ENCODE peak calls at places on chromosomes 3 and 15, in five cellular contexts. Z is heart left ventricle, I is A549, C is body of pancreas, O is IMR-90. N is an unnamed sample.

GRCh38 chr3:173249457-173249856 is 108.4 kb upstream of the SPATA16 start:
- ATAC-seq in Z (no peak), I (peak; percentile 24), C (no peak), O (no peak), N (no peak)

GRCh38 chr3:175404026-175404425 is 544.9 kb downstream of the NAALADL2 start:
- ATAC-seq in Z (peak; percentile 45), I (no peak), C (peak; percentile 27), O (no peak), N (peak; percentile 60)

GRCh38 chr3:167735233-167736107 is at the start of gene SERPINI1:
- ATAC-seq in Z (peak; percentile 90), I (peak; percentile 82), C (peak; percentile 84), O (peak; percentile 83), N (peak; percentile 87)

GRCh38 chr15:52658955-52659354 is 20.2 kb downstream of the ATOSA start:
- ATAC-seq in Z (no peak), I (no peak), C (no peak), O (no peak), N (no peak)

GRCh38 chr3:3665961-3666640 is 133.1 kb upstream of the LRRN1 start:
- ATAC-seq in Z (peak; percentile 90), I (no peak), C (no peak), O (no peak), N (no peak)

GRCh38 chr15:64383760-64384159 is 2.5 kb upstream of the PCLAF start:
- ATAC-seq in Z (no peak), I (no peak), C (no peak), O (no peak), N (no peak)

GRCh38 chr15:67550522-67550921 is 8.0 kb downstream of the MAP2K5 start:
- ATAC-seq in Z (peak; percentile 88), I (no peak), C (no peak), O (no peak), N (no peak)

GRCh38 chr15:95121191-95121590 is 889.8 kb downstream of the MCTP2 start:
- ATAC-seq in Z (no peak), I (no peak), C (no peak), O (no peak), N (no peak)

GRCh38 chr15:64574220-64574994 is 114.0 kb downstream of the ZNF609 start:
- ATAC-seq in Z (no peak), I (peak; percentile 78), C (no peak), O (peak; percentile 87), N (no peak)

GRCh38 chr3:15636028-15636709 is 34.6 kb downstream of the BTD start:
- ATAC-seq in Z (peak; percentile 81), I (peak; percentile 81), C (peak; percentile 65), O (peak; percentile 78), N (peak; percentile 36)

GRCh38 chr3:48394391-48394790 is 22.4 kb downstream of the FBXW12 start:
- ATAC-seq in Z (no peak), I (no peak), C (no peak), O (no peak), N (no peak)

GRCh38 chr3:179045719-179046402 is 25.7 kb downstream of the ZMAT3 start:
- ATAC-seq in Z (no peak), I (no peak), C (no peak), O (no peak), N (no peak)

GRCh38 chr3:45398167-45398566 is 9.8 kb downstream of the LARS2 start:
- ATAC-seq in Z (no peak), I (no peak), C (no peak), O (no peak), N (no peak)

GRCh38 chr3:49602877-49603411 is 48.7 kb downstream of the BSN start:
- ATAC-seq in Z (no peak), I (no peak), C (no peak), O (no peak), N (no peak)

GRCh38 chr3:120743556-120744195 is 1.1 kb downstream of the GTF2E1 start:
- ATAC-seq in Z (no peak), I (no peak), C (no peak), O (no peak), N (no peak)

GRCh38 chr3:38314112-38314766 is 32.1 kb downstream of the SLC22A14 start:
- ATAC-seq in Z (no peak), I (no peak), C (no peak), O (peak; percentile 30), N (no peak)

GRCh38 chr3:46361408-46362283 is 7.7 kb downstream of the CCR2 start:
- ATAC-seq in Z (peak; percentile 90), I (no peak), C (no peak), O (no peak), N (peak; percentile 58)

DNA sequence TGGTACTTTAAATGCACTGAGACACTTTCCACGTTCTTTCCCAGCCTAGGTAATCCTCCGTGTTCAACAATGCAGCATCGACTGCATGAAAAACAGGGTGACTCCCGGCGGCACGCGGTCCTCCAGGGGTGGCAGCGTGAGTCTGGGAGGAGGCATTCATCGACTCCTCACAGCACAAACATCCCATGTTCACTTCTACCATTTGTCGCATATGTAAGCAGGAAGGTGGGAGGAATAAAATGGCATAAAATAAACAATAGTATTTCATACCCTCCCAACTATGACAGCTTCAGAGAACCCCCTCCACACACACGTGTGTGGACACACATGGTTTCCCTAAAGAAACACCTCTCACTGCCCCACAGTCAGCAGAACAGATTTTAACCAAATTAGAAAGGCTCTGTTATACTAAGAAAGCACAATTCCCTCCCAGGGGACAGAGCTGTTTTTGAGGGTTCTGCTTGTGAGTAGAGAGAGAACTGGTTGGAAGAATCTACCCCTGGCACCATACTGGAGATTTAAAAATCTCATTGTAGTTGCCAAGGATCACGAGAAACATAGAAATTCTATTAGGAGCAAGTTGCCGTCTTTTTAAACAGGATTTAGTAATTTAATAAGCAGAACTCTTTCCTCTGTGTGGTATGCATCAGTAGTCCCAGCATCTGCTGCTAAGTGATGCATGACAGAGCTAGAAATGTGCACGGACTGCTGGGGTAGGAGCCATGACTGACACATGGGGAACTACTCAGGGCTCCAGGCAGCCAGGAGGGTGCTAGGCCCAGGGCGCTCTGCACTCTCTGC is 6.0 kb downstream of the FAM43A start:
- ATAC-seq in Z (no peak), I (no peak), C (no peak), O (no peak), N (no peak)
- TF ChIP-seq POLR2A in Z (no peak), I (no peak), C (no peak), O (no peak), N (no peak)

DNA sequence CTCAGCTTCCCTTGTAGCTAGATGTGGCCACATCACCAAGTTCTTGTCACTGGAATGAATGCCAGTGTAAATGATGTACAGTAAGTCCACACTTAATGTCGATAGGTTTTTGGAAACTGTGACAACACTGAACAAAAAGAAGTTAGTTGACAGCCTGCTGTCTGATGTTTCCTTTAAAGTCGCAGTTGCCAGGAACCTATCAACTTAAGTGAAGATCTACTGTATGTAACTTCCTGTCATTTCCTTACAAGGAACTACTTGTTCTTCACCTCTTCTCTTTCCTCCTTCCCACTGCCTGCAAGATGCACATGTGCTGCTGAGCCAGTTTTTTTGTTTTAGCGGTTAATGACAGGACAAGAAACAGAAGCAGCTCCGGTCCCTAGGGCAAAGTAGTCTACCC is 44.6 kb downstream of the HDGFL3 start:
- ATAC-seq in Z (no peak), I (no peak), C (no peak), O (no peak), N (no peak)
- TF ChIP-seq POLR2A in Z (no peak), I (no peak), C (no peak), O (no peak), N (no peak)

GRCh38 chr15:100602822-100603393 is 519 bp downstream of the ASB7 start:
- ATAC-seq in Z (no peak), I (peak; percentile 6), C (no peak), O (no peak), N (no peak)
- TF ChIP-seq POLR2A in Z (no peak), I (no peak), C (no peak), O (no peak), N (no peak)

GRCh38 chr3:51538459-51539290 is at the start of gene RAD54L2:
- ATAC-seq in Z (peak; percentile 98), I (peak; percentile 91), C (peak; percentile 94), O (peak; percentile 90), N (peak; percentile 95)
- TF ChIP-seq POLR2A in Z (no peak), I (peak; percentile 50), C (peak; percentile 35), O (peak; percentile 65), N (peak; percentile 76)

DNA sequence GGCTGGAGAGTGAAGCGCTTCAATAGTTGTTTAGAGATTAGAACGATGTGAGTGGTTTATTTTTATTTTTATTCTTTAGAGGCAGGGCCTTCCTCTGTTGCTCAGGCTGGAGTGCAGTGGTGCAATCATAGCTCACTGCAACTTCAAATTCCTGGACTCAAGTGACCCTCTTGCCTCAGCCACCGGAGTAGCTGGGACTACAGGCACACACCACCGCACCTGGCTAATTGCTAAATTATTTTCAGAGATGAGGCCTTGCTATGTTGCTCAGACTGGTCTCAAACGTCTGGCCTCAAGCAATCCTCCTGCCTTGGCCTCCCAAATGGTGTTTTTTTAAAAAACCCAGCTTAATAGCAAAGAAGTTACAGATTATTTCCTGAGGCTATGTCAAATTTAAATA is 29.0 kb downstream of the PPARG start:
- ATAC-seq in Z (peak; percentile 74), I (no peak), C (no peak), O (no peak), N (no peak)
- TF ChIP-seq POLR2A in Z (no peak), I (no peak), C (no peak), O (no peak), N (no peak)

DNA sequence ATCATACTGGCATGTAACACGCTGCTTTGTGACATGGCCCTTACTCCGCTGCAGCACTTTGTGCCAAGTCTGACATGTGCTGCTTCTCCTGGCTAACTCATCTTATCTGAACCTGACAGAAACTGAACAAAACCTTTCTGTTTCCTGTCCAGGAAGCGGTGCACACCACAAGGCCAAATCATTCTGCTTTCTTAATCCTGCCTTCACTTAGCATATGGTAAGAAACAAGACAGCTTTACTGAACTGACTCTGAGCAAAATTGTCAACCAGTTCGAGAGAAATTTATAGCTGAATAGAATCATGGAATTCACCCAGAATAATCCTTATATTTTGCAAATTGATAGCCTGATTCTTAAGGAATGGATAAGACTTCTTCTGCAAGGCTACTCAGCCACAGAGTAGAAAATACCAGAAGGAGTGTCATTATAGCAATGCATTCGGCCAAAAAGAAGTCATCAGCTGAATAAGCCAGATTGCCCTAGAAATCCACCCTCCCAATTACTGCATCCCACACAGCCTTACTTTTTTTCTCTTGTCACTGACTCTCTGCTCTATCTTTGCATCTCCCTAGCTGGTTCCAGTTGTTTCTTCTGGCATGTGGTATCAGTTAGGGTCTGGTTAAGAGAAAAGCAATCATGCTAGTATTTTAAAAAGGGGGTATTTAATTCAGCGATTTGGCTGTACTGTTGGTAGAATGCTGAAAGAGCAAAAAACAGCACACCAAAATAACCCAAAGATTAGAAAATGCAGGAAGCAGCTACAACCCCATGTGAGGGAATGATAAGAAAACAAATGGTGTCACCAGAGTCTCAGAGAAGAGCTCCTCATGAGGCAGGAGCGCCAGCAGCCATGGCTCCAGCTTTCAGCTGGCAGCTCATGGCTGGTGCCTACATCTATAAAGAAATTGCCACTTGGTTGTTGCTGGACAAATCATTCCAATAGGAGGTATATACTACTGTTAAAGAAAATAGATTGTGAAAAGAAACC is 41.7 kb upstream of the STRIT1 start:
- ATAC-seq in Z (no peak), I (no peak), C (no peak), O (no peak), N (no peak)
- TF ChIP-seq POLR2A in Z (no peak), I (no peak), C (no peak), O (no peak), N (no peak)

DNA sequence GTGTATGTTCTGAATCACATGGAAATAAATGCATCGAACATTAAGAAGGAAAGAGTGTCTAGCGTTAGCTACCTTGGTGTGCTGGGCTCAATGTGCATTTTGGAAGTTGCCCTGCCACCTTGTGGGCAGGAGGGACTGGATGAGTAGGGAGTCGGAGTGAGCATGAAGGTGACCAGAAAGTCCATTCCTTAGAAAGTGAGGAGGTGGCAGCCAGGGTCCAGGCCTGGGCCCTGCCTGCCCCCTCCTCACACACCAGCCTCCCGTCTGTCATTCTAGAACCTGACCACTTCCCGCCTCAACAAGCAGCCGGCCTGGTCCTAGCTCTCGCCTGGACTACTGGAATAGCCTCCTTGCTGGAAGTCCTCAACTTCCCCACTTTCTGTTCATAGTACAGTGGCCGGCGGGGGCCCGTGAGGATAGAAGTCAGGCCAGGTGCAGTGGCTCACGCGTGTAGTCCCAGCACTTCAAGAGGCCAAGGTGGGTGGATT is 10.2 kb upstream of the GATA2 start:
- ATAC-seq in Z (no peak), I (peak; percentile 32), C (no peak), O (no peak), N (no peak)
- TF ChIP-seq POLR2A in Z (no peak), I (no peak), C (no peak), O (no peak), N (no peak)

N was measured in gastroesophageal sphincter.